ENCODE peak calls at places on chromosomes 16 and 17, in four cellular contexts. X is brain microvascular endothelial cell, B is H4, K is OCI-LY7. Z is an unnamed sample.

GRCh38 chr17:37392024-37392590 is 14.5 kb downstream of the ACACA start:
- DNase-seq in X (peak; percentile 87), B (no peak), K (no peak), Z (peak; percentile 84)

GRCh38 chr16:47732122-47732805 is 271.1 kb downstream of the PHKB start:
- DNase-seq in X (peak; percentile 94), B (peak; percentile 89), K (no peak), Z (peak; percentile 95)

GRCh38 chr17:80012751-80013741 is 22.6 kb downstream of the TBC1D16 start:
- DNase-seq in X (no peak), B (no peak), K (no peak), Z (no peak)

GRCh38 chr16:21565816-21566669 is 33.3 kb upstream of the METTL9 start:
- DNase-seq in X (no peak), B (no peak), K (peak; percentile 28), Z (no peak)

GRCh38 chr16:12201863-12202262 is 225.3 kb downstream of the SNX29 start:
- DNase-seq in X (no peak), B (no peak), K (no peak), Z (no peak)

GRCh38 chr17:13031718-13032350 is 14.0 kb upstream of the ELAC2 start:
- DNase-seq in X (peak; percentile 28), B (peak; percentile 48), K (peak; percentile 74), Z (peak; percentile 45)

GRCh38 chr16:49468611-49469322 is 95.2 kb downstream of the C16orf78 start:
- DNase-seq in X (no peak), B (no peak), K (peak; percentile 82), Z (no peak)

GRCh38 chr17:82103588-82104451 is 5.8 kb upstream of the FASN start:
- DNase-seq in X (no peak), B (no peak), K (peak; percentile 23), Z (no peak)

GRCh38 chr16:49513040-49513439 is 139.4 kb downstream of the C16orf78 start:
- DNase-seq in X (no peak), B (no peak), K (peak; percentile 36), Z (no peak)